ENCODE peak calls at places on chromosomes 13 and 19, in four cellular contexts. One of them, this sample, is unnamed.

GRCh38 chr19:3409346-3410064 is 43.1 kb downstream of the NFIC start:
- DNase-seq in IMR-90: no peak
- DNase-seq in endothelial cell of umbilical vein: no peak
- DNase-seq in K562: no peak
- DNase-seq in this sample: no peak

GRCh38 chr19:49589391-49589790 is 1.6 kb upstream of the PRR12 start:
- DNase-seq in IMR-90: no peak
- DNase-seq in endothelial cell of umbilical vein: no peak
- DNase-seq in K562: no peak
- DNase-seq in this sample: no peak

GRCh38 chr19:7705387-7706187 is 3.7 kb upstream of the FCER2 start:
- DNase-seq in IMR-90: no peak
- DNase-seq in endothelial cell of umbilical vein: no peak
- DNase-seq in K562: no peak
- DNase-seq in this sample: no peak

GRCh38 chr19:35585844-35586243 is at the start of gene PMIS2:
- DNase-seq in IMR-90: no peak
- DNase-seq in endothelial cell of umbilical vein: no peak
- DNase-seq in K562: peak; percentile 92
- DNase-seq in this sample: no peak

GRCh38 chr19:5503598-5503997 is 48.4 kb downstream of the ZNRF4 start:
- DNase-seq in IMR-90: no peak
- DNase-seq in endothelial cell of umbilical vein: no peak
- DNase-seq in K562: no peak
- DNase-seq in this sample: no peak

GRCh38 chr19:890831-891230 is 2.2 kb downstream of the MED16 start:
- DNase-seq in IMR-90: no peak
- DNase-seq in endothelial cell of umbilical vein: no peak
- DNase-seq in K562: no peak
- DNase-seq in this sample: no peak

GRCh38 chr13:73765651-73766384 is 368.4 kb downstream of the KLF12 start:
- DNase-seq in IMR-90: peak; percentile 58
- DNase-seq in endothelial cell of umbilical vein: peak; percentile 95
- DNase-seq in K562: no peak
- DNase-seq in this sample: no peak

GRCh38 chr13:86757236-86757978 is 913.8 kb upstream of the SLITRK5 start:
- DNase-seq in IMR-90: no peak
- DNase-seq in endothelial cell of umbilical vein: no peak
- DNase-seq in K562: no peak
- DNase-seq in this sample: no peak

GRCh38 chr19:34325961-34326360 is 39.0 kb upstream of the GPI start:
- DNase-seq in IMR-90: peak; percentile 60
- DNase-seq in endothelial cell of umbilical vein: peak; percentile 44
- DNase-seq in K562: no peak
- DNase-seq in this sample: no peak

GRCh38 chr13:109700176-109700575 is 86.2 kb downstream of the IRS2 start:
- DNase-seq in IMR-90: peak; percentile 24
- DNase-seq in endothelial cell of umbilical vein: peak; percentile 71
- DNase-seq in K562: peak; percentile 25
- DNase-seq in this sample: peak; percentile 2

GRCh38 chr13:46094478-46094877 is 10.4 kb downstream of the CPB2 start:
- DNase-seq in IMR-90: no peak
- DNase-seq in endothelial cell of umbilical vein: no peak
- DNase-seq in K562: no peak
- DNase-seq in this sample: no peak

GRCh38 chr19:16325671-16326400 is 1.2 kb downstream of the KLF2 start:
- DNase-seq in IMR-90: no peak
- DNase-seq in endothelial cell of umbilical vein: peak; percentile 29
- DNase-seq in K562: no peak
- DNase-seq in this sample: no peak

GRCh38 chr19:3710265-3710812 is 2.2 kb downstream of the TJP3 start:
- DNase-seq in IMR-90: peak; percentile 43
- DNase-seq in endothelial cell of umbilical vein: no peak
- DNase-seq in K562: peak; percentile 49
- DNase-seq in this sample: no peak

GRCh38 chr19:16917401-16917800 is 28.6 kb downstream of the F2RL3 start:
- DNase-seq in IMR-90: no peak
- DNase-seq in endothelial cell of umbilical vein: no peak
- DNase-seq in K562: no peak
- DNase-seq in this sample: no peak

GRCh38 chr19:548841-549830 is 5.3 kb downstream of the GZMM start:
- DNase-seq in IMR-90: no peak
- DNase-seq in endothelial cell of umbilical vein: no peak
- DNase-seq in K562: peak; percentile 5
- DNase-seq in this sample: no peak

GRCh38 chr19:38194061-38194701 is 29.8 kb downstream of the DPF1 start:
- DNase-seq in IMR-90: no peak
- DNase-seq in endothelial cell of umbilical vein: no peak
- DNase-seq in K562: no peak
- DNase-seq in this sample: no peak

GRCh38 chr19:1251503-1252220 is 3.3 kb downstream of the MIDN start:
- DNase-seq in IMR-90: no peak
- DNase-seq in endothelial cell of umbilical vein: peak; percentile 54
- DNase-seq in K562: no peak
- DNase-seq in this sample: no peak

GRCh38 chr13:44230736-44231135 is 142.9 kb upstream of the SERP2 start:
- DNase-seq in IMR-90: no peak
- DNase-seq in endothelial cell of umbilical vein: peak; percentile 51
- DNase-seq in K562: no peak
- DNase-seq in this sample: no peak

GRCh38 chr13:26168276-26168814 is 53.8 kb downstream of the RNF6 start:
- DNase-seq in IMR-90: peak; percentile 48
- DNase-seq in endothelial cell of umbilical vein: no peak
- DNase-seq in K562: no peak
- DNase-seq in this sample: no peak

GRCh38 chr13:45847554-45848224 is 3.9 kb downstream of the SIAH3 start:
- DNase-seq in IMR-90: no peak
- DNase-seq in endothelial cell of umbilical vein: peak; percentile 78
- DNase-seq in K562: no peak
- DNase-seq in this sample: no peak

GRCh38 chr13:20160346-20161274 is at the start of gene GJA3:
- DNase-seq in IMR-90: peak; percentile 39
- DNase-seq in endothelial cell of umbilical vein: no peak
- DNase-seq in K562: peak; percentile 67
- DNase-seq in this sample: no peak

GRCh38 chr13:27189192-27189591 is 17.6 kb upstream of the USP12 start:
- DNase-seq in IMR-90: no peak
- DNase-seq in endothelial cell of umbilical vein: peak; percentile 11
- DNase-seq in K562: no peak
- DNase-seq in this sample: no peak

GRCh38 chr19:49701271-49701786 is 10.4 kb downstream of the CPT1C start:
- DNase-seq in IMR-90: no peak
- DNase-seq in endothelial cell of umbilical vein: no peak
- DNase-seq in K562: peak; percentile 57
- DNase-seq in this sample: no peak

GRCh38 chr19:18558202-18558555 is 509 bp downstream of the KXD1 start:
- DNase-seq in IMR-90: no peak
- DNase-seq in endothelial cell of umbilical vein: no peak
- DNase-seq in K562: no peak
- DNase-seq in this sample: no peak

GRCh38 chr19:1355974-1356865 is 27.5 kb upstream of the NDUFS7 start:
- DNase-seq in IMR-90: peak; percentile 30
- DNase-seq in endothelial cell of umbilical vein: peak; percentile 33
- DNase-seq in K562: no peak
- DNase-seq in this sample: no peak

GRCh38 chr13:69580255-69580654 is 527.4 kb upstream of the ATXN8OS start:
- DNase-seq in IMR-90: no peak
- DNase-seq in endothelial cell of umbilical vein: no peak
- DNase-seq in K562: no peak
- DNase-seq in this sample: no peak

GRCh38 chr13:94073006-94073744 is 406.3 kb downstream of the DCT start:
- DNase-seq in IMR-90: peak; percentile 91
- DNase-seq in endothelial cell of umbilical vein: no peak
- DNase-seq in K562: no peak
- DNase-seq in this sample: no peak

GRCh38 chr13:34107814-34108213 is 289.9 kb downstream of the RFC3 start:
- DNase-seq in IMR-90: no peak
- DNase-seq in endothelial cell of umbilical vein: no peak
- DNase-seq in K562: no peak
- DNase-seq in this sample: no peak

GRCh38 chr13:72403396-72404010 is 323.9 kb downstream of the MZT1 start:
- DNase-seq in IMR-90: no peak
- DNase-seq in endothelial cell of umbilical vein: no peak
- DNase-seq in K562: no peak
- DNase-seq in this sample: no peak

GRCh38 chr13:110106726-110107125 is 200.2 kb downstream of the COL4A1 start:
- DNase-seq in IMR-90: no peak
- DNase-seq in endothelial cell of umbilical vein: no peak
- DNase-seq in K562: no peak
- DNase-seq in this sample: no peak

GRCh38 chr19:768424-768823 is 17.5 kb downstream of the MISP start:
- DNase-seq in IMR-90: peak; percentile 83
- DNase-seq in endothelial cell of umbilical vein: no peak
- DNase-seq in K562: no peak
- DNase-seq in this sample: no peak

GRCh38 chr13:50452028-50452427 is 391.5 kb downstream of the DLEU7 start:
- DNase-seq in IMR-90: no peak
- DNase-seq in endothelial cell of umbilical vein: no peak
- DNase-seq in K562: no peak
- DNase-seq in this sample: no peak

GRCh38 chr13:72820156-72820897 is 38.4 kb downstream of the PIBF1 start:
- DNase-seq in IMR-90: peak; percentile 76
- DNase-seq in endothelial cell of umbilical vein: no peak
- DNase-seq in K562: no peak
- DNase-seq in this sample: no peak

GRCh38 chr19:54431255-54431838 is 16.1 kb downstream of the TTYH1 start:
- DNase-seq in IMR-90: peak; percentile 28
- DNase-seq in endothelial cell of umbilical vein: no peak
- DNase-seq in K562: no peak
- DNase-seq in this sample: no peak

GRCh38 chr19:13260883-13261653 is 110.9 kb downstream of the IER2 start:
- DNase-seq in IMR-90: peak; percentile 93
- DNase-seq in endothelial cell of umbilical vein: peak; percentile 57
- DNase-seq in K562: peak; percentile 51
- DNase-seq in this sample: peak; percentile 46

DNA sequence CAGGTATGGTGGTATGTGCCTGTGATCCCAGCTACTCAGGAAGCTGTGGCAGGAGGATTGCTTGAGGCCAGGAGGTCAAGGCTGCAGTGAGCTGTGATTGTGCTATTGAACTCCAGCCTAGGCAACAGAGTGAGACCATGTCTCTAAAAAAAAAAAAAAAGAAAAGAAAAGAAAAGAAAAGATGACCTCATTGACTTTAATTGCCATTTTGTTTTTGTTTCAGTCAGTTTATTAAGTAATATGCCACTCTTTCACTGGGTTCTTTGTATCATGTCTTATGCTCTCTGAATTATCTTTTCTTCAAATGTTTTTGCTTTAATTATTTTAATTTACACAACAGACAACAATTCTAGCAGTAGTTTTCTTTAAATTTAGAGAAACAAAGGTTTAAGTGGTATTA is 293.8 kb downstream of the TSHZ3 start:
- DNase-seq in IMR-90: no peak
- DNase-seq in endothelial cell of umbilical vein: no peak
- DNase-seq in K562: no peak
- DNase-seq in this sample: no peak
- H3K9me1 ChIP-seq in IMR-90: no peaks in the 10 kb centered on the region
- H3K9me1 ChIP-seq in endothelial cell of umbilical vein: no peaks in the 10 kb centered on the region
- H3K9me1 ChIP-seq in K562: no peaks in the 10 kb centered on the region
- H3K9me1 ChIP-seq in this sample: no peaks in the 10 kb centered on the region

GRCh38 chr13:102040812-102041211 is 361.0 kb downstream of the FGF14 start:
- DNase-seq in IMR-90: no peak
- DNase-seq in endothelial cell of umbilical vein: no peak
- DNase-seq in K562: no peak
- DNase-seq in this sample: no peak
- H3K9me1 ChIP-seq in IMR-90: no peaks in the 10 kb centered on the region
- H3K9me1 ChIP-seq in endothelial cell of umbilical vein: no peaks in the 10 kb centered on the region
- H3K9me1 ChIP-seq in K562: no peaks in the 10 kb centered on the region
- H3K9me1 ChIP-seq in this sample: no peaks in the 10 kb centered on the region

DNA sequence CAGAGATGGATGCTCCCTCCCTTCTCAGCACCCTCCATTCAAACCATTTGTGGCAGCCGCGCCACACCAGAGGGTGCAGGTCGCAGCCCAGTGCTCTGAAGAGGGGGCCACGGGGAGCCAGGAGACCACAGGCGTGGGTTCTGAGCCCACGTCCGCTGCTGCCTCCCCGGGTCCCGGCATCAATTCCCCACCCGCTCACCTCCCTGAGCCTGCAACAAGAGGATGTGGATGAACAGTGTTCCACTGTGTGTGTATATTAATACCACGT is 120.1 kb upstream of the VSTM2B start:
- DNase-seq in IMR-90: no peak
- DNase-seq in endothelial cell of umbilical vein: no peak
- DNase-seq in K562: no peak
- DNase-seq in this sample: no peak
- H3K9me1 ChIP-seq in IMR-90: no peaks in the 10 kb centered on the region
- H3K9me1 ChIP-seq in endothelial cell of umbilical vein: no peaks in the 10 kb centered on the region
- H3K9me1 ChIP-seq in K562: no peaks in the 10 kb centered on the region
- H3K9me1 ChIP-seq in this sample: no peaks in the 10 kb centered on the region

GRCh38 chr13:31433756-31434155 is 234.0 kb downstream of the B3GLCT start:
- DNase-seq in IMR-90: no peak
- DNase-seq in endothelial cell of umbilical vein: no peak
- DNase-seq in K562: no peak
- DNase-seq in this sample: no peak

GRCh38 chr13:31431722-31432137 is 232.0 kb downstream of the B3GLCT start:
- DNase-seq in IMR-90: peak; percentile 28
- DNase-seq in endothelial cell of umbilical vein: peak; percentile 33
- DNase-seq in K562: peak; percentile 60
- DNase-seq in this sample: no peak

GRCh38 chr13:31436478-31436877 is 236.7 kb downstream of the B3GLCT start:
- DNase-seq in IMR-90: no peak
- DNase-seq in endothelial cell of umbilical vein: no peak
- DNase-seq in K562: no peak
- DNase-seq in this sample: no peak

GRCh38 chr13:31433201-31433600 is 233.4 kb downstream of the B3GLCT start:
- DNase-seq in IMR-90: no peak
- DNase-seq in endothelial cell of umbilical vein: no peak
- DNase-seq in K562: no peak
- DNase-seq in this sample: no peak

GRCh38 chr13:31434613-31435012 is 234.8 kb downstream of the B3GLCT start:
- DNase-seq in IMR-90: no peak
- DNase-seq in endothelial cell of umbilical vein: no peak
- DNase-seq in K562: no peak
- DNase-seq in this sample: no peak
- H3K9me1 ChIP-seq in IMR-90: no peaks in the 10 kb centered on the region
- H3K9me1 ChIP-seq in endothelial cell of umbilical vein: no peaks in the 10 kb centered on the region
- H3K9me1 ChIP-seq in K562: no peaks in the 10 kb centered on the region
- H3K9me1 ChIP-seq in this sample: no peaks in the 10 kb centered on the region

DNA sequence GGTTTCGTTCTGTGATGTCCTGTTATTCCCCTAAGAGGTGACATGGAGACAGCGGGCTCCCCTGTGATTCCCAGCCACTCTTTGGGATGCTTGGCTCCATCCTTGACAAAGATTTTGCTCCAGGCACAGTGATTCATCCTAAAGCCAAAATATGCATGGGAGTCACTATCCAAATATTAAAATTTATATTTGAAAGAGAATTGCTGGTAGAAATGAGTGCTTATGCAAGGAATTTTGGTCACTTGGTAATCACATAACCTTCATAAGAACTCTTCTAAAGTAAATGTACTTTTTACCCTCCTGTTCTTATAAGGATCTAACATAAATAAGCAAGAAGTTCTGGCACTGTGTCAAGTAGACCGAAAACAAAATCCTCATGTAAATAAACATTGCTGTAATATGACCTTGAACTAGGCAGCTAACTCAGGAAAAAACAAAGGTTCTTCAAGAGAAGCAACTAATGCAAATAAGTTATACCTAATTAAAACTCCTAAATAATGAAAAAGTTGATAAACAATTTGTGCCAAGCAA is 385.9 kb downstream of the ITGBL1 start:
- DNase-seq in IMR-90: peak; percentile 1
- DNase-seq in endothelial cell of umbilical vein: no peak
- DNase-seq in K562: no peak
- DNase-seq in this sample: no peak
- H3K9me1 ChIP-seq in IMR-90: no peaks in the 10 kb centered on the region
- H3K9me1 ChIP-seq in endothelial cell of umbilical vein: no peaks in the 10 kb centered on the region
- H3K9me1 ChIP-seq in K562: no peaks in the 10 kb centered on the region
- H3K9me1 ChIP-seq in this sample: no peaks in the 10 kb centered on the region

This sample was measured in keratinocyte.